ENCODE peak calls at places on chromosome 10, in ten cellular contexts. One of them, this sample, is unnamed.

GRCh38 chr10:63819753-63820347 is 298.6 kb downstream of the REEP3 start:
- DNase-seq in ovary: peak
- DNase-seq in bronchial epithelial cell: peak
- DNase-seq in CD8-positive, alpha-beta T cell: no peak
- DNase-seq in right lobe of liver: peak
- DNase-seq in transverse colon: peak
- DNase-seq in adrenal gland: peak
- DNase-seq in neural progenitor cell: peak
- DNase-seq in DND-41: peak
- DNase-seq in fibroblast of pulmonary artery: peak
- DNase-seq in this sample: peak

GRCh38 chr10:116304923-116305322 is 19.3 kb upstream of the CCDC172 start:
- DNase-seq in ovary: no peak
- DNase-seq in bronchial epithelial cell: no peak
- DNase-seq in CD8-positive, alpha-beta T cell: no peak
- DNase-seq in right lobe of liver: no peak
- DNase-seq in transverse colon: no peak
- DNase-seq in adrenal gland: no peak
- DNase-seq in neural progenitor cell: no peak
- DNase-seq in DND-41: no peak
- DNase-seq in fibroblast of pulmonary artery: no peak
- DNase-seq in this sample: no peak

GRCh38 chr10:98463976-98464754 is 17.4 kb upstream of the HPS1 start:
- DNase-seq in ovary: no peak
- DNase-seq in bronchial epithelial cell: no peak
- DNase-seq in CD8-positive, alpha-beta T cell: no peak
- DNase-seq in right lobe of liver: no peak
- DNase-seq in transverse colon: no peak
- DNase-seq in adrenal gland: no peak
- DNase-seq in neural progenitor cell: no peak
- DNase-seq in DND-41: no peak
- DNase-seq in fibroblast of pulmonary artery: no peak
- DNase-seq in this sample: no peak

GRCh38 chr10:132185601-132186487 is 904 bp upstream of the DPYSL4 start:
- DNase-seq in ovary: peak
- DNase-seq in bronchial epithelial cell: peak
- DNase-seq in CD8-positive, alpha-beta T cell: peak
- DNase-seq in right lobe of liver: no peak
- DNase-seq in transverse colon: peak
- DNase-seq in adrenal gland: peak
- DNase-seq in neural progenitor cell: peak
- DNase-seq in DND-41: no peak
- DNase-seq in fibroblast of pulmonary artery: peak
- DNase-seq in this sample: peak

GRCh38 chr10:6786579-6787031 is 206.5 kb upstream of the PRKCQ start:
- DNase-seq in ovary: peak
- DNase-seq in bronchial epithelial cell: peak
- DNase-seq in CD8-positive, alpha-beta T cell: no peak
- DNase-seq in right lobe of liver: no peak
- DNase-seq in transverse colon: no peak
- DNase-seq in adrenal gland: peak
- DNase-seq in neural progenitor cell: no peak
- DNase-seq in DND-41: no peak
- DNase-seq in fibroblast of pulmonary artery: peak
- DNase-seq in this sample: no peak

GRCh38 chr10:25064401-25064800 is 48.0 kb downstream of the THNSL1 start:
- DNase-seq in ovary: no peak
- DNase-seq in bronchial epithelial cell: no peak
- DNase-seq in CD8-positive, alpha-beta T cell: no peak
- DNase-seq in right lobe of liver: no peak
- DNase-seq in transverse colon: no peak
- DNase-seq in adrenal gland: no peak
- DNase-seq in neural progenitor cell: no peak
- DNase-seq in DND-41: no peak
- DNase-seq in fibroblast of pulmonary artery: no peak
- DNase-seq in this sample: no peak

GRCh38 chr10:53122265-53122664 is 349.7 kb upstream of the MBL2 start:
- DNase-seq in ovary: no peak
- DNase-seq in bronchial epithelial cell: peak
- DNase-seq in CD8-positive, alpha-beta T cell: no peak
- DNase-seq in right lobe of liver: no peak
- DNase-seq in transverse colon: no peak
- DNase-seq in adrenal gland: no peak
- DNase-seq in neural progenitor cell: no peak
- DNase-seq in DND-41: no peak
- DNase-seq in fibroblast of pulmonary artery: no peak
- DNase-seq in this sample: no peak

GRCh38 chr10:17077905-17078289 is 51.7 kb downstream of the CUBN start:
- DNase-seq in ovary: no peak
- DNase-seq in bronchial epithelial cell: no peak
- DNase-seq in CD8-positive, alpha-beta T cell: no peak
- DNase-seq in right lobe of liver: no peak
- DNase-seq in transverse colon: no peak
- DNase-seq in adrenal gland: no peak
- DNase-seq in neural progenitor cell: no peak
- DNase-seq in DND-41: no peak
- DNase-seq in fibroblast of pulmonary artery: no peak
- DNase-seq in this sample: no peak

GRCh38 chr10:72087969-72088878 is at the start of gene SPOCK2:
- DNase-seq in ovary: no peak
- DNase-seq in bronchial epithelial cell: peak
- DNase-seq in CD8-positive, alpha-beta T cell: peak
- DNase-seq in right lobe of liver: no peak
- DNase-seq in transverse colon: peak
- DNase-seq in adrenal gland: peak
- DNase-seq in neural progenitor cell: peak
- DNase-seq in DND-41: peak
- DNase-seq in fibroblast of pulmonary artery: no peak
- DNase-seq in this sample: peak

GRCh38 chr10:96290368-96291133 is 13.7 kb upstream of the DNTT start:
- DNase-seq in ovary: no peak
- DNase-seq in bronchial epithelial cell: no peak
- DNase-seq in CD8-positive, alpha-beta T cell: no peak
- DNase-seq in right lobe of liver: no peak
- DNase-seq in transverse colon: no peak
- DNase-seq in adrenal gland: no peak
- DNase-seq in neural progenitor cell: no peak
- DNase-seq in DND-41: no peak
- DNase-seq in fibroblast of pulmonary artery: no peak
- DNase-seq in this sample: no peak

DNA sequence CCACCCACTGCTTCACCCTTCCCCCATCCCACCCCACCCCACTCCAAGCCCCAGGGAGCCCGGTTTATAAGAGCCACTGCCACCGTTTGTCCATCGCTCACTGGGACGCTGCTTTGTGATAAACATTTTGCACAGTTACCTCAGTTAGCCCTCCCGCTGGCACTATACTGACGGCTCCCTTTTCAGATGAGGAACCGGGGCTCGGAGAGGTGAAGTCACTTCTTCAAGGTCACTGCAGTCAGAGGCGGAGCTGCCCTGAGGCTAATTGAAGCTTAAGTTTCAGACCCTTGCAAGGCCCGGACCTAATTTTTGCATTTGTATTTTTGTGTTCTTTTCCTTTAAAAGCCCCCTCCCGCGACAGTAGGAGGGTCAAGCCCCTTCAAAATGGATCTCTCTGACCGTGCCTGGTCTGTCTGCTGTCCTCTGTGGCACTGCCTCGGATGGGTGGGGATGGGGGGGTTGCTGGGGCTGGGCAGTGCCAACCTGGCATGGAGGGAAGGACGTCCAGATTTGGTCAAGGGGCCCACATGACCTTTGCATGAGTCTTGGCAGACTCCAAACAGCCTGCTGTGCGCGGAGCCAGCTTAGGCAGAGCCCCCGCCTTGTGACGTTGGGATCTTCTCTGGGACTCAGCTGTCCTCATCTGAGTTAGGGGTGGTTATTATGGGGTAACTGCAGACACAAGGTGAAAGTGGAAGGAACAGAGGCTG is 17.7 kb upstream of the NODAL start:
- DNase-seq in ovary: no peak
- DNase-seq in bronchial epithelial cell: no peak
- DNase-seq in CD8-positive, alpha-beta T cell: no peak
- DNase-seq in right lobe of liver: no peak
- DNase-seq in transverse colon: no peak
- DNase-seq in adrenal gland: peak
- DNase-seq in neural progenitor cell: peak
- DNase-seq in DND-41: no peak
- DNase-seq in fibroblast of pulmonary artery: no peak
- DNase-seq in this sample: peak
- H3K4me3 ChIP-seq in ovary: no peak
- H3K4me3 ChIP-seq in bronchial epithelial cell: no peak
- H3K4me3 ChIP-seq in CD8-positive, alpha-beta T cell: no peak
- H3K4me3 ChIP-seq in right lobe of liver: no peak
- H3K4me3 ChIP-seq in transverse colon: no peak
- H3K4me3 ChIP-seq in adrenal gland: no peak
- H3K4me3 ChIP-seq in neural progenitor cell: peak
- H3K4me3 ChIP-seq in DND-41: no peak
- H3K4me3 ChIP-seq in fibroblast of pulmonary artery: no peak
- H3K4me3 ChIP-seq in this sample: peak

GRCh38 chr10:28054211-28054888 is 55.5 kb upstream of the ODAD2 start:
- DNase-seq in ovary: no peak
- DNase-seq in bronchial epithelial cell: peak
- DNase-seq in CD8-positive, alpha-beta T cell: no peak
- DNase-seq in right lobe of liver: no peak
- DNase-seq in transverse colon: no peak
- DNase-seq in adrenal gland: no peak
- DNase-seq in neural progenitor cell: no peak
- DNase-seq in DND-41: no peak
- DNase-seq in fibroblast of pulmonary artery: peak
- DNase-seq in this sample: no peak
- H3K4me3 ChIP-seq in ovary: no peak
- H3K4me3 ChIP-seq in bronchial epithelial cell: no peak
- H3K4me3 ChIP-seq in CD8-positive, alpha-beta T cell: no peak
- H3K4me3 ChIP-seq in right lobe of liver: no peak
- H3K4me3 ChIP-seq in transverse colon: no peak
- H3K4me3 ChIP-seq in adrenal gland: no peak
- H3K4me3 ChIP-seq in neural progenitor cell: no peak
- H3K4me3 ChIP-seq in DND-41: no peak
- H3K4me3 ChIP-seq in fibroblast of pulmonary artery: no peak
- H3K4me3 ChIP-seq in this sample: no peak

GRCh38 chr10:4243651-4244050 is 458.6 kb upstream of the KLF6 start:
- DNase-seq in ovary: no peak
- DNase-seq in bronchial epithelial cell: peak
- DNase-seq in CD8-positive, alpha-beta T cell: no peak
- DNase-seq in right lobe of liver: no peak
- DNase-seq in transverse colon: no peak
- DNase-seq in adrenal gland: peak
- DNase-seq in neural progenitor cell: no peak
- DNase-seq in DND-41: no peak
- DNase-seq in fibroblast of pulmonary artery: peak
- DNase-seq in this sample: no peak

GRCh38 chr10:4250497-4250887 is 465.5 kb upstream of the KLF6 start:
- DNase-seq in ovary: no peak
- DNase-seq in bronchial epithelial cell: no peak
- DNase-seq in CD8-positive, alpha-beta T cell: no peak
- DNase-seq in right lobe of liver: no peak
- DNase-seq in transverse colon: no peak
- DNase-seq in adrenal gland: no peak
- DNase-seq in neural progenitor cell: no peak
- DNase-seq in DND-41: no peak
- DNase-seq in fibroblast of pulmonary artery: no peak
- DNase-seq in this sample: no peak

GRCh38 chr10:4249841-4250496 is 465.0 kb upstream of the KLF6 start:
- DNase-seq in ovary: no peak
- DNase-seq in bronchial epithelial cell: peak
- DNase-seq in CD8-positive, alpha-beta T cell: no peak
- DNase-seq in right lobe of liver: no peak
- DNase-seq in transverse colon: no peak
- DNase-seq in adrenal gland: no peak
- DNase-seq in neural progenitor cell: no peak
- DNase-seq in DND-41: no peak
- DNase-seq in fibroblast of pulmonary artery: no peak
- DNase-seq in this sample: no peak

GRCh38 chr10:4247379-4247778 is 462.4 kb upstream of the KLF6 start:
- DNase-seq in ovary: no peak
- DNase-seq in bronchial epithelial cell: peak
- DNase-seq in CD8-positive, alpha-beta T cell: no peak
- DNase-seq in right lobe of liver: no peak
- DNase-seq in transverse colon: no peak
- DNase-seq in adrenal gland: no peak
- DNase-seq in neural progenitor cell: no peak
- DNase-seq in DND-41: no peak
- DNase-seq in fibroblast of pulmonary artery: no peak
- DNase-seq in this sample: no peak

GRCh38 chr10:4246881-4247358 is 461.9 kb upstream of the KLF6 start:
- DNase-seq in ovary: no peak
- DNase-seq in bronchial epithelial cell: peak
- DNase-seq in CD8-positive, alpha-beta T cell: no peak
- DNase-seq in right lobe of liver: no peak
- DNase-seq in transverse colon: no peak
- DNase-seq in adrenal gland: no peak
- DNase-seq in neural progenitor cell: no peak
- DNase-seq in DND-41: no peak
- DNase-seq in fibroblast of pulmonary artery: peak
- DNase-seq in this sample: no peak
- H3K4me3 ChIP-seq in ovary: no peak
- H3K4me3 ChIP-seq in bronchial epithelial cell: no peak
- H3K4me3 ChIP-seq in CD8-positive, alpha-beta T cell: no peak
- H3K4me3 ChIP-seq in right lobe of liver: no peak
- H3K4me3 ChIP-seq in transverse colon: no peak
- H3K4me3 ChIP-seq in adrenal gland: no peak
- H3K4me3 ChIP-seq in neural progenitor cell: no peak
- H3K4me3 ChIP-seq in DND-41: no peak
- H3K4me3 ChIP-seq in fibroblast of pulmonary artery: no peak
- H3K4me3 ChIP-seq in this sample: no peak

DNA sequence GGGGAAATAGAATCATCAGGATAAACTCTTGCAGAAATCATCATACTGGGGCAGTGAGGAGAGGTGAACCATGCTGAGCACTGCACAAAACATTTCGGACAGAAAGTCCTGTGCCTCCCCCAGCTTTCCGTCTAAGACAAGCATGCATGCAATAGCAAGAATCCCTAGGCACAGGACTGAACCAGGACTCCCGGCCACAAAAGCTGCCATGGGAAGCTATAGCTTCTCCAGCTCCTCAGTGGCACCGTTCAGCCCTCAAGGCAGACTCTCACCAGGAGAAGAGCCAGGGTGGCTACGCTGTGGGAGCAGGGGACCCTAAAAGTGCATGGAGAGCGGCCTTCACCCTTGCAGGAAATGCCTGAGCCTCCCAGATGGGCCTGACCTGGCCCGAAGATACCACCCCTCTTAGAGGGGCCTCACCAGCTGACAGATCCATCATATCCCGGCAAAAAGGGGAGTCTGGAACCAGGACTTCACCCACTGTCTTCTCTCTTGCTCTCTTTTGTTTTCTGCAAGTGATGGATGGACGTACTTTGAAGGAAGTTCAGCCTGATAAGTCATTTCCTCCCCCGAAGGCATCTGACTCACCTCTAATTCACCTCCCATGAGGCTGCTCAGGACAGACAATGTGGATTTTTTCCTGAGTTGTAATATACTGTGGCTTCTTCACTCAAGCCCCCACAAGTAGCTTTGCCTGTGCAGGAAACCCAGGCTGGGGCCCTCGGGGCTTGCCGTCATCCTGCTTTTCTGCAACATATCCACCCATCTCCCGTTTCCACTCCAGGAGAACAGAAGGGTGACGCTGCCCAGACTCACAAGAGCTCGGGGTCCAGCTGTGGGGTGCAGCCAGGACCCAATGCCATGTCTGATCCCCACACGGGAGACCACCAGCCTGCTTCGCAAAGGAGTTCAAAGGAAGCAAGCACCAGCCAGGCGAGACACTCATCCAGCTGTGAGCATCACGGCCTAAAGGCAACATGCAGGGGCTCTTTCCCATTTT is 70.5 kb downstream of the ASB13 start:
- DNase-seq in ovary: no peak
- DNase-seq in bronchial epithelial cell: peak
- DNase-seq in CD8-positive, alpha-beta T cell: no peak
- DNase-seq in right lobe of liver: no peak
- DNase-seq in transverse colon: no peak
- DNase-seq in adrenal gland: no peak
- DNase-seq in neural progenitor cell: no peak
- DNase-seq in DND-41: no peak
- DNase-seq in fibroblast of pulmonary artery: peak
- DNase-seq in this sample: no peak
- H3K4me3 ChIP-seq in ovary: no peak
- H3K4me3 ChIP-seq in bronchial epithelial cell: no peak
- H3K4me3 ChIP-seq in CD8-positive, alpha-beta T cell: no peak
- H3K4me3 ChIP-seq in right lobe of liver: no peak
- H3K4me3 ChIP-seq in transverse colon: no peak
- H3K4me3 ChIP-seq in adrenal gland: no peak
- H3K4me3 ChIP-seq in neural progenitor cell: no peak
- H3K4me3 ChIP-seq in DND-41: no peak
- H3K4me3 ChIP-seq in fibroblast of pulmonary artery: no peak
- H3K4me3 ChIP-seq in this sample: no peak

This sample was measured in H7.